ENCODE peak calls at places on chromosomes 3 and 15, in nine cellular contexts. O is foreskin fibroblast, B is BJ, S is upper lobe of right lung, J is IMR-90, P is OCI-LY7, R is epithelial cell of esophagus, K is fibroblast of lung, U is cardiac fibroblast. C is an unnamed sample.

GRCh38 chr3:16476636-16477035 is 36.9 kb downstream of the RFTN1 start:
- DNase-seq in O (peak; percentile 72), B (peak; percentile 56), S (no peak), J (peak; percentile 99), P (no peak), R (peak; percentile 19), K (peak; percentile 97), U (peak; percentile 93), C (peak; percentile 90)

GRCh38 chr3:154421067-154421466 is 8.9 kb downstream of the GPR149 start:
- DNase-seq in O (no peak), B (no peak), S (no peak), J (no peak), P (peak; percentile 2), R (peak; percentile 45), K (no peak), U (peak; percentile 24), C (no peak)

GRCh38 chr15:92122259-92122658 is 268.8 kb downstream of the SLCO3A1 start:
- DNase-seq in O (no peak), B (no peak), S (no peak), J (no peak), P (no peak), R (no peak), K (no peak), U (no peak), C (no peak)

GRCh38 chr3:39637807-39638206 is 170.3 kb downstream of the MOBP start:
- DNase-seq in O (peak; percentile 41), B (no peak), S (no peak), J (peak; percentile 48), P (no peak), R (peak; percentile 67), K (peak; percentile 48), U (peak; percentile 66), C (no peak)

GRCh38 chr15:63478243-63478642 is 26.1 kb upstream of the USP3 start:
- DNase-seq in O (no peak), B (no peak), S (no peak), J (no peak), P (no peak), R (no peak), K (no peak), U (no peak), C (no peak)

GRCh38 chr3:47163023-47163989 is 607 bp downstream of the SETD2 start:
- DNase-seq in O (no peak), B (no peak), S (peak; percentile 80), J (peak; percentile 27), P (peak; percentile 70), R (peak; percentile 41), K (peak; percentile 36), U (peak; percentile 38), C (no peak)

GRCh38 chr15:30675126-30675525 is 49.2 kb downstream of the ARHGAP11B start:
- DNase-seq in O (no peak), B (no peak), S (no peak), J (peak; percentile 27), P (no peak), R (no peak), K (no peak), U (peak; percentile 31), C (no peak)

GRCh38 chr15:40190591-40190990 is 29.7 kb downstream of the BUB1B start:
- DNase-seq in O (peak; percentile 76), B (peak; percentile 17), S (no peak), J (peak; percentile 83), P (no peak), R (peak; percentile 81), K (peak; percentile 75), U (peak; percentile 89), C (no peak)

GRCh38 chr3:45958333-45958791 is 15.1 kb downstream of the CXCR6 start:
- DNase-seq in O (peak; percentile 88), B (peak; percentile 57), S (no peak), J (peak; percentile 81), P (no peak), R (no peak), K (peak; percentile 59), U (peak; percentile 18), C (no peak)

GRCh38 chr3:14297784-14298236 is 104.6 kb upstream of the SLC6A6 start:
- DNase-seq in O (no peak), B (no peak), S (no peak), J (no peak), P (no peak), R (peak; percentile 80), K (peak; percentile 34), U (no peak), C (no peak)

GRCh38 chr3:159669753-159670152 is 318.9 kb upstream of the IL12A start:
- DNase-seq in O (no peak), B (no peak), S (no peak), J (peak; percentile 65), P (no peak), R (peak; percentile 77), K (peak; percentile 57), U (no peak), C (no peak)

GRCh38 chr15:80576519-80577090 is 118.5 kb upstream of the ABHD17C start:
- DNase-seq in O (no peak), B (no peak), S (peak; percentile 57), J (no peak), P (no peak), R (no peak), K (no peak), U (no peak), C (no peak)

GRCh38 chr15:77069521-77070121 is 1.3 kb downstream of the TSPAN3 start:
- DNase-seq in O (no peak), B (no peak), S (peak; percentile 68), J (no peak), P (no peak), R (peak; percentile 15), K (no peak), U (no peak), C (no peak)

GRCh38 chr3:53287413-53287734 is 31.6 kb upstream of the TKT start:
- DNase-seq in O (no peak), B (no peak), S (no peak), J (no peak), P (no peak), R (no peak), K (no peak), U (no peak), C (no peak)

GRCh38 chr3:189827108-189827507 is 195.9 kb downstream of the TP63 start:
- DNase-seq in O (no peak), B (no peak), S (no peak), J (no peak), P (no peak), R (no peak), K (peak; percentile 33), U (no peak), C (no peak)

GRCh38 chr3:133376805-133377204 is 23.1 kb upstream of the BFSP2 start:
- DNase-seq in O (no peak), B (no peak), S (no peak), J (no peak), P (no peak), R (no peak), K (no peak), U (peak; percentile 25), C (no peak)
- TF ChIP-seq CTCF in O (no peak), B (peak; percentile 4), S (no peak), J (no peak), P (no peak), R (no peak), K (no peak), U (peak; percentile 26), C (no peak)

GRCh38 chr3:136329593-136329992 is 79.5 kb downstream of the PCCB start:
- DNase-seq in O (no peak), B (no peak), S (no peak), J (no peak), P (no peak), R (no peak), K (no peak), U (no peak), C (no peak)

GRCh38 chr3:136327671-136328070 is 77.5 kb downstream of the PCCB start:
- DNase-seq in O (no peak), B (no peak), S (no peak), J (no peak), P (no peak), R (no peak), K (no peak), U (no peak), C (no peak)

GRCh38 chr3:136332302-136332701 is 82.2 kb downstream of the PCCB start:
- DNase-seq in O (no peak), B (no peak), S (no peak), J (no peak), P (no peak), R (no peak), K (no peak), U (no peak), C (no peak)

GRCh38 chr3:136332776-136333175 is 82.6 kb downstream of the PCCB start:
- DNase-seq in O (peak; percentile 65), B (peak; percentile 64), S (no peak), J (peak; percentile 92), P (no peak), R (no peak), K (peak; percentile 83), U (peak; percentile 64), C (no peak)

DNA sequence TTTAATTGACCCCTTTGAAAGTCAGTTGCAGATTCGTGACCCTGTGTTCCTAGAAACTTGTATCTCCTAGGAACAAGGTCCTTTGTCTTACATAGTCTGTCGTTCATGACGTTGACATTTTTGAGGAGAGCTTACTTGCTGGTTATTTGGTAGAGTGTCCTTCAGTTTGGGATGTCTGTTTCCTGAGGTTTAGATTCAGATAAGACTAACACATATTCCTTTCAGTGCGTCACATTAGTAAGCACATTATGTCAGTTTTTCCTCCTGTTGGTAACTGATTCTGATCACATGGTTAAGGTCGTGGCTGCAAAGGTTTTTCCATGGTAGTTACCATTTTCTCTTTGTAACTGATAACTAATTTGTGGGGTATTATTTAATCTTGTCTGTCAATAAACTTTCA is 80.8 kb downstream of the PCCB start:
- DNase-seq in O (no peak), B (no peak), S (no peak), J (no peak), P (no peak), R (no peak), K (no peak), U (no peak), C (no peak)
- TF ChIP-seq CTCF in O (no peak), B (no peak), S (no peak), J (no peak), P (no peak), R (no peak), K (no peak), U (no peak), C (no peak)

GRCh38 chr3:7423995-7424394 is 563.1 kb downstream of the GRM7 start:
- DNase-seq in O (no peak), B (no peak), S (no peak), J (no peak), P (no peak), R (no peak), K (no peak), U (no peak), C (no peak)

GRCh38 chr3:7421065-7421464 is 560.1 kb downstream of the GRM7 start:
- DNase-seq in O (no peak), B (no peak), S (no peak), J (no peak), P (no peak), R (no peak), K (no peak), U (no peak), C (no peak)
- TF ChIP-seq CTCF in O (no peak), B (no peak), S (no peak), J (no peak), P (peak; percentile 68), R (no peak), K (no peak), U (no peak), C (no peak)

DNA sequence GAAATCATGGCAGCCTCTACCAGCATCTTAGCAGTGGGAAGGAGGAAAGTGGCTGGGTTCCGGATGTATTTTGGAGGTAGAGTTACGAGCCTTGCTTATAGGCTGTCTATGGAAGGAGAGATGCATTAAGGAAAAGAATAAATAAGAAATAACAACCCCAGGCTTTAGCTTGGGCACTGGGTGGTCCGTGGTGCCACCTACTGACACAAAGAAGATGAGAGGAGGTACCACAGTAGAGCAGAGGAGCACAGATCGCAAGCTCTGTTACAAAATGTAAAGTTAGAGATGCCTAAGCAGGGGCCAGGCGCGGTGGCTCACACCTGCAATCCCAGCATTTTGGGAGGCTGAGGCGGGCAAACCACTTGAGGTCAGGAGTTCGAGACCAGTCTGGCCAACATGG is 74.8 kb downstream of the TMEM39A start:
- DNase-seq in O (no peak), B (no peak), S (no peak), J (no peak), P (no peak), R (no peak), K (no peak), U (no peak), C (no peak)
- TF ChIP-seq CTCF in O (no peak), B (peak; percentile 15), S (no peak), J (no peak), P (peak; percentile 38), R (no peak), K (peak; percentile 18), U (no peak), C (peak; percentile 18)